ENCODE peak calls at places on chromosomes 3 and 15, in seven cellular contexts. B, K, D, M, Q, J and Z are unnamed samples.

GRCh38 chr3:167811071-167811470 is 75.5 kb downstream of the SERPINI1 start:
- DNase-seq in Q (no peak), D (no peak), B (peak; percentile 10), M (no peak), K (no peak), J (no peak), Z (no peak)

GRCh38 chr15:74208901-74209559 is 6.4 kb upstream of the STRA6 start:
- DNase-seq in B (no peak), J (no peak), D (peak; percentile 73), Q (peak; percentile 74), M (peak; percentile 61), K (peak; percentile 55), Z (no peak)

GRCh38 chr15:23467110-23467600 is 20.1 kb upstream of the GOLGA6L2 start:
- DNase-seq in M (peak; percentile 46), B (peak; percentile 18), Q (peak; percentile 44), K (no peak), D (no peak), J (no peak), Z (peak; percentile 9)

GRCh38 chr15:99384992-99385669 is 133.8 kb downstream of the LRRC28 start:
- DNase-seq in J (no peak), M (peak; percentile 10), B (no peak), K (no peak), D (no peak), Q (peak; percentile 33), Z (peak; percentile 39)

GRCh38 chr15:60795471-60795870 is 316.5 kb upstream of the ICE2 start:
- DNase-seq in J (no peak), K (no peak), M (no peak), Q (no peak), D (no peak), B (no peak), Z (no peak)

GRCh38 chr3:172034786-172035685 is 4.3 kb upstream of the FNDC3B start:
- DNase-seq in D (peak; percentile 58), B (no peak), J (no peak), K (no peak), M (peak; percentile 42), Q (no peak), Z (peak; percentile 34)

GRCh38 chr3:32117324-32117723 is 10.9 kb downstream of the GPD1L start:
- DNase-seq in D (no peak), B (no peak), Q (no peak), K (no peak), M (peak; percentile 9), J (no peak), Z (no peak)

GRCh38 chr15:40310001-40310959 is 2.5 kb upstream of the PLCB2 start:
- DNase-seq in K (peak; percentile 75), J (peak; percentile 77), D (peak; percentile 87), M (no peak), B (no peak), Q (no peak), Z (peak; percentile 56)

GRCh38 chr3:189304465-189305341 is 132.9 kb downstream of the TPRG1 start:
- DNase-seq in D (peak; percentile 45), Q (no peak), B (no peak), K (no peak), J (no peak), M (no peak), Z (no peak)

GRCh38 chr3:159640220-159640619 is 348.4 kb upstream of the IL12A start:
- DNase-seq in Q (no peak), D (no peak), M (no peak), J (no peak), B (no peak), K (no peak), Z (no peak)

GRCh38 chr3:195100903-195101591 is 169.9 kb downstream of the XXYLT1 start:
- DNase-seq in M (peak; percentile 29), J (peak; percentile 70), K (no peak), Q (no peak), B (no peak), D (no peak), Z (no peak)

GRCh38 chr3:123605789-123606234 is 21.0 kb upstream of the HACD2 start:
- DNase-seq in M (peak; percentile 24), D (no peak), Q (peak; percentile 83), B (no peak), J (no peak), K (no peak), Z (peak; percentile 42)

GRCh38 chr15:100261302-100262240 is 80.2 kb downstream of the ADAMTS17 start:
- DNase-seq in J (no peak), Q (no peak), K (no peak), B (no peak), D (peak; percentile 28), M (no peak), Z (no peak)

GRCh38 chr15:40360015-40360414 is 2.0 kb downstream of the DISP2 start:
- DNase-seq in B (no peak), D (no peak), J (no peak), M (no peak), Q (no peak), K (no peak), Z (no peak)

GRCh38 chr3:129112308-129113052 is 9.1 kb downstream of the RAB43 start:
- DNase-seq in D (no peak), M (no peak), K (no peak), B (peak; percentile 43), Q (peak; percentile 39), J (no peak), Z (no peak)

GRCh38 chr3:40120816-40121215 is 188.7 kb upstream of the EIF1B start:
- DNase-seq in D (no peak), J (no peak), Q (peak; percentile 83), M (peak; percentile 72), B (peak; percentile 30), K (no peak), Z (no peak)

GRCh38 chr15:50138391-50138790 is 19.4 kb upstream of the ATP8B4 start:
- DNase-seq in B (no peak), Q (no peak), J (no peak), K (no peak), M (no peak), D (no peak), Z (no peak)

GRCh38 chr15:85440451-85440850 is 60.0 kb downstream of the AKAP13 start:
- DNase-seq in J (no peak), K (no peak), M (no peak), D (no peak), Q (no peak), B (no peak), Z (no peak)

GRCh38 chr3:51307458-51307857 is 77.6 kb upstream of the MANF start:
- DNase-seq in M (no peak), D (no peak), J (no peak), B (no peak), Q (no peak), K (no peak), Z (no peak)

GRCh38 chr3:72483554-72484104 is 364.6 kb downstream of the SHQ1 start:
- DNase-seq in Q (no peak), J (no peak), D (no peak), M (no peak), B (no peak), K (no peak), Z (no peak)

GRCh38 chr15:67584157-67584556 is 41.7 kb downstream of the MAP2K5 start:
- DNase-seq in B (no peak), Q (no peak), J (no peak), K (no peak), D (no peak), M (no peak), Z (no peak)

GRCh38 chr3:45666729-45667440 is 22.3 kb upstream of the SACM1L start:
- DNase-seq in M (peak; percentile 56), Q (peak; percentile 49), D (no peak), B (peak; percentile 52), J (no peak), K (no peak), Z (no peak)

GRCh38 chr3:197748597-197749314 is 927 bp upstream of the FYTTD1 start:
- DNase-seq in K (no peak), B (no peak), M (no peak), Q (no peak), J (no peak), D (no peak), Z (no peak)

GRCh38 chr15:41917767-41918430 is 24.0 kb upstream of the SPTBN5 start:
- DNase-seq in M (peak; percentile 79), Q (peak; percentile 78), J (no peak), K (no peak), D (no peak), B (no peak), Z (no peak)

GRCh38 chr3:149003653-149004305 is 12.4 kb downstream of the GYG1 start:
- DNase-seq in K (no peak), J (no peak), M (peak; percentile 27), B (no peak), Q (no peak), D (no peak), Z (no peak)

GRCh38 chr15:64143276-64143675 is 8.3 kb upstream of the SNX22 start:
- DNase-seq in Q (no peak), K (no peak), M (no peak), B (no peak), J (no peak), D (no peak), Z (no peak)

GRCh38 chr3:150783920-150784746 is 21.2 kb upstream of the SIAH2 start:
- DNase-seq in J (no peak), B (no peak), D (no peak), K (no peak), Q (no peak), M (peak; percentile 33), Z (no peak)

GRCh38 chr3:129735638-129736037 is 129.2 kb upstream of the PLXND1 start:
- DNase-seq in K (no peak), M (no peak), Q (no peak), J (no peak), D (no peak), B (no peak), Z (no peak)

GRCh38 chr15:70308011-70308761 is 210.5 kb upstream of the TLE3 start:
- DNase-seq in D (no peak), M (no peak), K (no peak), Q (no peak), J (no peak), B (no peak), Z (no peak)

GRCh38 chr3:9101286-9101685 is 138.0 kb upstream of the RAD18 start:
- DNase-seq in Q (no peak), M (no peak), D (peak; percentile 75), B (no peak), J (no peak), K (no peak), Z (no peak)

GRCh38 chr3:129064969-129065726 is 4.6 kb downstream of the GP9 start:
- DNase-seq in M (no peak), J (no peak), K (no peak), Q (no peak), D (no peak), B (no peak), Z (no peak)

GRCh38 chr3:54047568-54047967 is 74.8 kb upstream of the CACNA2D3 start:
- DNase-seq in J (no peak), B (no peak), Q (peak; percentile 17), M (no peak), K (no peak), D (no peak), Z (no peak)

GRCh38 chr3:172074578-172074977 is 35.2 kb downstream of the FNDC3B start:
- DNase-seq in K (no peak), D (no peak), Q (no peak), M (no peak), B (no peak), J (no peak), Z (no peak)

GRCh38 chr3:127699098-127699945 is 26.6 kb downstream of the ABTB1 start:
- DNase-seq in D (no peak), M (peak; percentile 49), K (no peak), B (no peak), Q (peak; percentile 45), J (peak; percentile 23), Z (no peak)

GRCh38 chr3:97763586-97764148 is 891 bp upstream of the ARL6 start:
- DNase-seq in K (no peak), B (no peak), D (no peak), Q (no peak), J (no peak), M (no peak), Z (no peak)

GRCh38 chr15:20665653-20666052 is 124.1 kb upstream of the GOLGA6L6 start:
- DNase-seq in K (no peak), D (no peak), M (no peak), B (no peak), J (no peak), Q (no peak), Z (no peak)

GRCh38 chr3:98130421-98130820 is at the start of gene OR5H1:
- DNase-seq in J (no peak), D (no peak), B (no peak), Q (no peak), K (no peak), M (no peak), Z (no peak)

GRCh38 chr3:4426782-4427344 is 40.2 kb downstream of the SUMF1 start:
- DNase-seq in J (no peak), D (no peak), B (peak; percentile 81), M (peak; percentile 90), Q (peak; percentile 88), K (no peak), Z (peak; percentile 34)